ENCODE peak calls at places on chromosomes 5 and 9, in four cellular contexts. W, R, I and N are unnamed samples.

GRCh38 chr5:52893105-52893504 is 96.0 kb upstream of the ITGA2 start:
- DNase-seq in W (no peak), R (no peak), I (no peak), N (no peak)

GRCh38 chr9:562330-562729 is 279.2 kb upstream of the DMRT1 start:
- DNase-seq in W (no peak), R (no peak), I (no peak), N (no peak)

GRCh38 chr5:139105621-139106071 is 92.5 kb downstream of the SIL1 start:
- DNase-seq in W (no peak), R (no peak), I (no peak), N (no peak)

GRCh38 chr5:120599576-120599975 is 135.5 kb downstream of the PRR16 start:
- DNase-seq in W (no peak), R (no peak), I (no peak), N (no peak)

GRCh38 chr9:93829271-93830223 is 125.6 kb downstream of the BARX1 start:
- DNase-seq in W (no peak), R (no peak), I (no peak), N (peak; percentile 64)

GRCh38 chr5:6457592-6457991 is 8.9 kb downstream of the UBE2QL1 start:
- DNase-seq in W (no peak), R (no peak), I (no peak), N (no peak)

GRCh38 chr5:113201715-113202114 is 225.1 kb downstream of the DCP2 start:
- DNase-seq in W (no peak), R (no peak), I (no peak), N (no peak)

GRCh38 chr5:155004138-155004744 is 9.3 kb upstream of the KIF4B start:
- DNase-seq in W (no peak), R (no peak), I (peak; percentile 36), N (peak; percentile 34)

GRCh38 chr9:80204054-80204453 is 632.3 kb downstream of the TLE4 start:
- DNase-seq in W (no peak), R (no peak), I (no peak), N (no peak)

GRCh38 chr9:137383453-137384115 is 39.4 kb downstream of the EXD3 start:
- DNase-seq in W (peak; percentile 57), R (peak; percentile 67), I (no peak), N (peak; percentile 71)

GRCh38 chr5:179680780-179681411 is at the start of gene CBY3:
- DNase-seq in W (no peak), R (no peak), I (no peak), N (no peak)

GRCh38 chr5:107011530-107012115 is 659.1 kb downstream of the EFNA5 start:
- DNase-seq in W (no peak), R (no peak), I (no peak), N (no peak)

DNA sequence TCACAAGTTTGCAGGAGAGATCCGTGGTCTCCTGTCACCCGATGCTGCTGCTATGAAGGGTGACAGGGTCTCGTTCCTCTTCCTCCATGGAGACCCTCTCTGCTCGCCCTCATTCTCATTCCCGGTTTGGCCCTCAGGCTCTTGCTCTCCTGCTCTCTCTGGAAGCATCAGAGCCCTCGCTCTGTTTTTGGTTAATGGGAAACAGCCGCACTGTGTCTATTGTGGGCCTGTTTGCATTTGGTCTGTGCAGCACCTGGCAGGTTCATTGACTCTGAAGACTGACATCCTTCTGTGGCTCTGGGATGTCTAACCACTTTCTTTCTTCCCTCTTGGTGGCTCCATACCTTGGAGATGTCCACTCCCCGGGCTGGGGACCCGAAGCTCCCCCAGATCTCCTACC is 12.7 kb upstream of the FAM163B start:
- DNase-seq in W (no peak), R (no peak), I (no peak), N (no peak)
- H3K27me3 ChIP-seq in W (peaks cover 35% of the 10 kb centered on the region), R (no peaks in the 10 kb centered on the region), I (no peaks in the 10 kb centered on the region), N (peaks cover 2% of the 10 kb centered on the region)

DNA sequence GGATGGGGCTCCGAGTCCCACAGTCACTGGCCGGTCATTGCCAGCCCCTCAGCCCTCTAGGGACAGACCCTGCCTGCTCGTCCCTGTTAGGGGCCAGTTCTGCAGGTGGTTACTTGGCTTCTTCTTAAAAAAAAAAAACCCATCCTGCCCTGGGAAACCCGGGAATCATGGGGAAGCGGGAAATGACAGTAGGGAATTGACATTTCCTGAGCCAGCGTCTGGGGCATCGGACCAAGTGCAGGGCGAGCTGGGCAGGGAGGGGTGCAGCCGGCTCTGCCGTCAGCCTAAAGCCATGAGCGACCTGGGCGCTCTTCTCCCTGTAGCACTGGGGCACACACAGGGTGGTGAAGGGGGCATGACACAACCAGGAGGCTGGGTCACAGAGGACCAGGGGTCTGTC is 66.6 kb downstream of the RXRA start:
- DNase-seq in W (no peak), R (no peak), I (no peak), N (no peak)
- H3K4me1 ChIP-seq in W (no peaks in the 10 kb centered on the region), R (peaks cover 99% of the 10 kb centered on the region), I (peaks cover 40% of the 10 kb centered on the region), N (peaks cover 70% of the 10 kb centered on the region)

GRCh38 chr9:21853414-21853813 is 51.0 kb downstream of the MTAP start:
- DNase-seq in W (no peak), R (no peak), I (no peak), N (no peak)

GRCh38 chr9:21856301-21857094 is 54.1 kb downstream of the MTAP start:
- DNase-seq in W (no peak), R (no peak), I (no peak), N (no peak)

GRCh38 chr9:21854119-21854518 is 51.7 kb downstream of the MTAP start:
- DNase-seq in W (no peak), R (no peak), I (no peak), N (no peak)

GRCh38 chr9:21852751-21853150 is 50.3 kb downstream of the MTAP start:
- DNase-seq in W (no peak), R (no peak), I (no peak), N (no peak)

DNA sequence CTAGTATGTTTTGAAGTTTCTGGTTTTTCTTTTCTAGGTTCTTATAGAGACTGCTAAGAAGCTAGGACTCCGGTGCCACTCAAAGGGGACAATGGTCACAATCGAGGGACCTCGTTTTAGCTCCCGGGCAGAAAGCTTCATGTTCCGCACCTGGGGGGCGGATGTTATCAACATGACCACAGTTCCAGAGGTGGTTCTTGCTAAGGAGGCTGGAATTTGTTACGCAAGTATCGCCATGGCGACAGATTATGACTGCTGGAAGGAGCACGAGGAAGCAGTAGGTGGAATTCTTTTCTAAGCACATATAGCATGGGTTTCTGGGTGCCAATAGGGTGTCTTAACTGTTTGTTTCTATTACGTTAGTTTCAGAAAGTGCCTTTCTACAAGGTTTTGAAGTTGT is 52.2 kb downstream of the MTAP start:
- DNase-seq in W (no peak), R (no peak), I (no peak), N (no peak)
- TF ChIP-seq POLR2A in W (no peak), R (no peak), I (no peak), N (no peak)

DNA sequence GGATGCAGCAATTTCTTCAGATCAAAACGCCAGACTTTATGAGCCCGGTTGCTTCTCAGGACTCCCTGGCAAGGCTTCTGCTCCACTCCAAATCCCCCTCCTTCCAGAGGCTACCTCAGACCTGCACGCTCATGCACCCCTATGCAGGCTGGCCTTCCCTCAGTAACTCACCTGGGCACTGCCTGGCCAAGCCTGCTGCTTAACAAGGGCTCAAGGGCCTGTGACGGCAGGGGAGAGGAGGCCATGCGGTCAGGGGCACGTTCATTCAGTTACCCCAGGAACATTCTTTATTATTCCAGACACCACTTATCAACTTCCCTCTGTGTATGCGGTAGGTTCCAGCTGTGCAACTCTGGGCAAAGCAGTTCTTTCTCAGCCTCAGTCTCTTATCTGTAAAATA is 79.6 kb downstream of the HRH2 start:
- DNase-seq in W (no peak), R (no peak), I (no peak), N (no peak)
- H3K27me3 ChIP-seq in W (peaks cover 16% of the 10 kb centered on the region), R (no peaks in the 10 kb centered on the region), I (no peaks in the 10 kb centered on the region), N (no peaks in the 10 kb centered on the region)

DNA sequence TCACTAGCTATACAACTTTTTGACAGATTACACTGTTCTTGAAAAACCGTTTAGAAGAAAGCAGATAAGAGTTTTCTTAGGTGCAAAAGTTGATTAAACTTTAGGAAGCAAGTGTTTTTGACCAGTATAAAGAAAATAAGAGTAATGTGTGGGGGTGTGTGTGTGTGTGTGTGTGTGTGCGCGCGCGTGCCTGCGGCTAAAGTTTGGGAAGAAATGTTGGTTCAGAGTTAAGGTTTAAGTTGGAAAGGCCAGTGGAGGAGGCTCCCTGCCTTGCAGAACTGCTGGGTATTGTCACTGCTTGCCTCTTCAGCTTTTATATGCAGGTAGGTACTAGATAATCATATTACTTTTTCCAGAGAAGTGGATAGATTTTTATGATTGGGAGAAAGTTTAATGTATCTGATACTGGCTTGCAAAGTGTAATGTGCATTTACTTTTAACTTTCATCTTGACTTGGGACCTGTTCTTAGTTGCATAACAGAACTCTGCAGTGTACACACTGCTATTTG is 2.0 kb downstream of the PIK3R1 start:
- DNase-seq in W (no peak), R (no peak), I (peak; percentile 23), N (no peak)
- H3K4me1 ChIP-seq in W (no peaks in the 10 kb centered on the region), R (peaks cover 65% of the 10 kb centered on the region), I (peaks cover 20% of the 10 kb centered on the region), N (peaks cover 11% of the 10 kb centered on the region)

GRCh38 chr9:120917285-120917684 is 9.3 kb downstream of the TRAF1 start:
- DNase-seq in W (no peak), R (no peak), I (no peak), N (no peak)

GRCh38 chr9:120919639-120920494 is 6.7 kb downstream of the TRAF1 start:
- DNase-seq in W (no peak), R (no peak), I (no peak), N (no peak)

GRCh38 chr9:120916573-120916972 is 10.0 kb downstream of the TRAF1 start:
- DNase-seq in W (peak; percentile 93), R (no peak), I (peak; percentile 72), N (no peak)

GRCh38 chr9:120918931-120919638 is 7.5 kb downstream of the TRAF1 start:
- DNase-seq in W (no peak), R (no peak), I (peak; percentile 43), N (no peak)

DNA sequence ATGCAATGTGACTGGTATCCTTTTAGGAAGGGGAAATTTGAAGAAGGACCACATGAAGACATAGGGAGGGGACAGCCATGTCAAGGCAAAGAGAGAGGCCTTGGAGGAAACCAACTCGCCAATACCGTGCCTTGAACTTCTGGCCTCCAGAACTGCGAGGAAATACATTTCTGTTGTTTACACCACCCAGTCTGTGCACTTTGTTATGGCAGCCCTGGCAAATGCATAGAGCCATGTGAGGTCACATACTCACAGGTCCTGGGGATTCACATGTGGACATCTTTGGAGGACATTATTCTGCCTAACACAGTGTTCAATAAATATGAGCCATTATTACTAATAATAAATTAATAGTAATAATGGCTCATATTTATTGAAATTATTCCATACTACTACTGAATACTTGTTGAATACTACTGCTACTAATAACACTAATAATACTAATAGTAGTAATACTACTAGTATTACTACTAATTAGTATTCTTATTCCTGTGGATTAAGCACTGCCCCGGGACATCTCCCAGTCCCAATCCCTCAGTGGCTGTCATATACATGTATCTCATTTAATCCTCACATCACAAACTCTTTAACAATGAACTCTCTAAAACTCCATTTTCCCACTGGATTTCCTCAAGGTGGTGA is 8.5 kb downstream of the TRAF1 start:
- DNase-seq in W (no peak), R (no peak), I (no peak), N (no peak)
- TF ChIP-seq POLR2A in W (no peak), R (no peak), I (no peak), N (no peak)